ENCODE peak calls at places on chromosomes 2 and 18, in seven cellular contexts. One of them, this sample, is unnamed.

GRCh38 chr2:75596784-75597183 is 36.0 kb upstream of the EVA1A start:
- DNase-seq in colonic mucosa: no peak
- DNase-seq in prostate gland: no peak
- DNase-seq in HCT116: no peak
- DNase-seq in tibial artery: no peak
- DNase-seq in fibroblast of pulmonary artery: no peak
- DNase-seq in AG04450: no peak
- DNase-seq in this sample: no peak

GRCh38 chr18:78913395-78913794 is 66.2 kb upstream of the SALL3 start:
- DNase-seq in colonic mucosa: no peak
- DNase-seq in prostate gland: no peak
- DNase-seq in HCT116: no peak
- DNase-seq in tibial artery: no peak
- DNase-seq in fibroblast of pulmonary artery: no peak
- DNase-seq in AG04450: no peak
- DNase-seq in this sample: no peak

GRCh38 chr2:118130385-118130784 is 42.1 kb downstream of the INSIG2 start:
- DNase-seq in colonic mucosa: no peak
- DNase-seq in prostate gland: no peak
- DNase-seq in HCT116: no peak
- DNase-seq in tibial artery: no peak
- DNase-seq in fibroblast of pulmonary artery: no peak
- DNase-seq in AG04450: no peak
- DNase-seq in this sample: no peak

GRCh38 chr2:198214108-198214736 is 409.8 kb downstream of the PLCL1 start:
- DNase-seq in colonic mucosa: no peak
- DNase-seq in prostate gland: no peak
- DNase-seq in HCT116: no peak
- DNase-seq in tibial artery: no peak
- DNase-seq in fibroblast of pulmonary artery: peak; percentile 7
- DNase-seq in AG04450: no peak
- DNase-seq in this sample: no peak

GRCh38 chr18:78601349-78601748 is 378.3 kb upstream of the SALL3 start:
- DNase-seq in colonic mucosa: no peak
- DNase-seq in prostate gland: no peak
- DNase-seq in HCT116: no peak
- DNase-seq in tibial artery: no peak
- DNase-seq in fibroblast of pulmonary artery: no peak
- DNase-seq in AG04450: no peak
- DNase-seq in this sample: no peak

GRCh38 chr2:65491381-65491903 is 59.0 kb upstream of the SPRED2 start:
- DNase-seq in colonic mucosa: peak; percentile 24
- DNase-seq in prostate gland: no peak
- DNase-seq in HCT116: no peak
- DNase-seq in tibial artery: no peak
- DNase-seq in fibroblast of pulmonary artery: no peak
- DNase-seq in AG04450: no peak
- DNase-seq in this sample: peak; percentile 52

GRCh38 chr2:71277536-71278103 is 50.7 kb upstream of the PAIP2B start:
- DNase-seq in colonic mucosa: peak; percentile 37
- DNase-seq in prostate gland: no peak
- DNase-seq in HCT116: peak; percentile 34
- DNase-seq in tibial artery: peak; percentile 70
- DNase-seq in fibroblast of pulmonary artery: peak; percentile 21
- DNase-seq in AG04450: no peak
- DNase-seq in this sample: peak; percentile 21

GRCh38 chr2:172299741-172300140 is 127.6 kb upstream of the ITGA6 start:
- DNase-seq in colonic mucosa: peak; percentile 64
- DNase-seq in prostate gland: peak; percentile 77
- DNase-seq in HCT116: no peak
- DNase-seq in tibial artery: no peak
- DNase-seq in fibroblast of pulmonary artery: peak; percentile 56
- DNase-seq in AG04450: peak; percentile 29
- DNase-seq in this sample: no peak

GRCh38 chr2:232586943-232587342 is 36.5 kb downstream of the EIF4E2 start:
- DNase-seq in colonic mucosa: no peak
- DNase-seq in prostate gland: no peak
- DNase-seq in HCT116: no peak
- DNase-seq in tibial artery: no peak
- DNase-seq in fibroblast of pulmonary artery: no peak
- DNase-seq in AG04450: no peak
- DNase-seq in this sample: no peak

GRCh38 chr18:5317186-5317585 is 21.7 kb upstream of the ZBTB14 start:
- DNase-seq in colonic mucosa: no peak
- DNase-seq in prostate gland: no peak
- DNase-seq in HCT116: no peak
- DNase-seq in tibial artery: no peak
- DNase-seq in fibroblast of pulmonary artery: peak; percentile 36
- DNase-seq in AG04450: no peak
- DNase-seq in this sample: peak; percentile 18

GRCh38 chr18:5918196-5918595 is 22.9 kb upstream of the TMEM200C start:
- DNase-seq in colonic mucosa: no peak
- DNase-seq in prostate gland: no peak
- DNase-seq in HCT116: no peak
- DNase-seq in tibial artery: no peak
- DNase-seq in fibroblast of pulmonary artery: no peak
- DNase-seq in AG04450: no peak
- DNase-seq in this sample: no peak

GRCh38 chr2:72293620-72294019 is 146.0 kb upstream of the CYP26B1 start:
- DNase-seq in colonic mucosa: no peak
- DNase-seq in prostate gland: no peak
- DNase-seq in HCT116: no peak
- DNase-seq in tibial artery: no peak
- DNase-seq in fibroblast of pulmonary artery: peak; percentile 66
- DNase-seq in AG04450: no peak
- DNase-seq in this sample: peak; percentile 47

DNA sequence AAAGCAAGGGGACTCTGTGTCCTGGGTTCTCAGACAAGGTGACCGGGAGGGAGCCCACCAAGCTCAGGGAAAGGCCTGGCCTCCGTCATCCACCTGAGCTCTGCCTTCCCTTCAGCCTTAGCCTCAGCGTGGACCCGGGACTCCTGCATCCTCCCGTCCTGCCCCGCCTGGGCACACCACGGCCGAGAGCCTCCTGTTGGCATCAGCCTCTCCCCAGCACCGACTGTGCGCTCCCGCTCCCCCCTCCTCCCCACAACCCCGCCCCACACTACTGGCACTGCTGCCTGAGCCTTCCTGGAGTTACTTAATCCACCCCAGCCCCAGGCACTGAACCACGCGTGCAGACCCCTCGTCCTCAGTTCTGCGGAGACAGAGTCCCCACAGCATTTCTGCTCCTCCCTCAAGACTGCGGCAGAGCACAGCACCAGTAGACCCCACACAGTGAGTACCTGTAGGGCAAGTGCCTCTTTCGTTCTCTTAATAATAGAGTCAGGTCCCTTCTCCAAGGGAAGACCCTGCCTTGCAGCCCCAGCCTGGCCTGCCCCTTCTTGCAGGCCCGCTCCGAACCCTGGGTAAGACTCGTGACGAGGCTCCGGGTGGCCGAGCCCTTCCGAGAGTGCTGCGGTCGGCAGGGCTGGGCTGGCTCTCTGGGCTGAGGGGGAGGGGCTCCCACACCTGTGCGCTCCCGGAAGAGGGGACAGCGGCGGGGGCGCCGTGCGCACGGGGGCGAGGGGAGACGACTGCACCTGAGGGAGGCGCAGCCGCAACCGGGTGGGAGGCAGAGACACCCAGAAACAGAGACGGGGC is at the start of gene AMER3:
- DNase-seq in colonic mucosa: no peak
- DNase-seq in prostate gland: no peak
- DNase-seq in HCT116: no peak
- DNase-seq in tibial artery: no peak
- DNase-seq in fibroblast of pulmonary artery: no peak
- DNase-seq in AG04450: no peak
- DNase-seq in this sample: no peak
- H3K4me3 ChIP-seq in colonic mucosa: no peak within 1 kb of the TSS
- H3K4me3 ChIP-seq in prostate gland: peak within 1 kb of the TSS; percentile 30
- H3K4me3 ChIP-seq in HCT116: no peak within 1 kb of the TSS
- H3K4me3 ChIP-seq in tibial artery: no peak within 1 kb of the TSS
- H3K4me3 ChIP-seq in fibroblast of pulmonary artery: no peak within 1 kb of the TSS
- H3K4me3 ChIP-seq in AG04450: no peak within 1 kb of the TSS
- H3K4me3 ChIP-seq in this sample: no peak within 1 kb of the TSS

DNA sequence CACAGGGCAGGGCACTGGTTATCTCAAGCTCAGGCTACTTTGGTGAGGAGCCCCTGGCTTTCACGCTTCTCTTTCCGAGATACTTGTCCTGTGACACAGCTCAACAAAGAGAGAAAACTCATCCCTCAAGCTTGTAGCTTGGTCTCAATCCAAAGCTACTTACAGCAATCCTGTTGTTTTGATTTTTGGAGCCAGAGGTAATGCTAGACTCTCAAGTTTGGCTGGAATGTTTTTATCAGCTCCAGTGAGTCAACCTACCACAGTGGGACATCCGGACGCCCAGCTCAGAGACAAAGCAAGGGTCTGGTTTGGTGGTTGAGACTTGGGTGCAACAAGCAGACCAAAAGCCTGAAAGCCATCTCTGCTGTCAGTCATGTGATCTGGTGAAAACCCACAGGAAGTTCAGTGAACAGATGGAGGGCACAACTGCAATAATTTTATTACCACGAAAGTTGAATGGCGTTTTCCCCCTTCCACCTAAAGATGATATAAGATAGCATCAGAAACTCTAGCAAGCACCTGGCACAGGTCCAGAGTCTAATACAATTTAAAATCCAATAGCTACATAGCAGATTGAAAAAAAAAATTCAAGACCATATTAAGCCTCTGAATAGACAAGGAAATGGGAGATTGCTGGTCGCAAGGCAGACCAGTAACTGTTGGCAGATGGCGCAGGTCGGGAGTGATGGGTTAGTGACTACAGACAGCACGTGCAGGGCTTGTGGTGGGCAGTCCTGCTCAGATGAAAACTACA is 102.3 kb upstream of the SMAD7 start:
- DNase-seq in colonic mucosa: no peak
- DNase-seq in prostate gland: no peak
- DNase-seq in HCT116: no peak
- DNase-seq in tibial artery: no peak
- DNase-seq in fibroblast of pulmonary artery: peak; percentile 88
- DNase-seq in AG04450: peak; percentile 82
- DNase-seq in this sample: peak; percentile 94
- H3K4me3 ChIP-seq in colonic mucosa: no peak overlapping the region
- H3K4me3 ChIP-seq in prostate gland: no peak overlapping the region
- H3K4me3 ChIP-seq in HCT116: no peak overlapping the region
- H3K4me3 ChIP-seq in tibial artery: no peak overlapping the region
- H3K4me3 ChIP-seq in fibroblast of pulmonary artery: no peak overlapping the region
- H3K4me3 ChIP-seq in AG04450: no peak overlapping the region
- H3K4me3 ChIP-seq in this sample: no peak overlapping the region

GRCh38 chr2:174591740-174592139 is 5.9 kb downstream of the WIPF1 start:
- DNase-seq in colonic mucosa: no peak
- DNase-seq in prostate gland: no peak
- DNase-seq in HCT116: no peak
- DNase-seq in tibial artery: no peak
- DNase-seq in fibroblast of pulmonary artery: no peak
- DNase-seq in AG04450: no peak
- DNase-seq in this sample: no peak

GRCh38 chr2:174595415-174595814 is 2.2 kb downstream of the WIPF1 start:
- DNase-seq in colonic mucosa: no peak
- DNase-seq in prostate gland: no peak
- DNase-seq in HCT116: no peak
- DNase-seq in tibial artery: no peak
- DNase-seq in fibroblast of pulmonary artery: no peak
- DNase-seq in AG04450: no peak
- DNase-seq in this sample: no peak

GRCh38 chr2:174593041-174593440 is 4.6 kb downstream of the WIPF1 start:
- DNase-seq in colonic mucosa: no peak
- DNase-seq in prostate gland: no peak
- DNase-seq in HCT116: no peak
- DNase-seq in tibial artery: no peak
- DNase-seq in fibroblast of pulmonary artery: no peak
- DNase-seq in AG04450: no peak
- DNase-seq in this sample: no peak

GRCh38 chr2:174594451-174594850 is 3.2 kb downstream of the WIPF1 start:
- DNase-seq in colonic mucosa: no peak
- DNase-seq in prostate gland: no peak
- DNase-seq in HCT116: no peak
- DNase-seq in tibial artery: no peak
- DNase-seq in fibroblast of pulmonary artery: no peak
- DNase-seq in AG04450: no peak
- DNase-seq in this sample: no peak

DNA sequence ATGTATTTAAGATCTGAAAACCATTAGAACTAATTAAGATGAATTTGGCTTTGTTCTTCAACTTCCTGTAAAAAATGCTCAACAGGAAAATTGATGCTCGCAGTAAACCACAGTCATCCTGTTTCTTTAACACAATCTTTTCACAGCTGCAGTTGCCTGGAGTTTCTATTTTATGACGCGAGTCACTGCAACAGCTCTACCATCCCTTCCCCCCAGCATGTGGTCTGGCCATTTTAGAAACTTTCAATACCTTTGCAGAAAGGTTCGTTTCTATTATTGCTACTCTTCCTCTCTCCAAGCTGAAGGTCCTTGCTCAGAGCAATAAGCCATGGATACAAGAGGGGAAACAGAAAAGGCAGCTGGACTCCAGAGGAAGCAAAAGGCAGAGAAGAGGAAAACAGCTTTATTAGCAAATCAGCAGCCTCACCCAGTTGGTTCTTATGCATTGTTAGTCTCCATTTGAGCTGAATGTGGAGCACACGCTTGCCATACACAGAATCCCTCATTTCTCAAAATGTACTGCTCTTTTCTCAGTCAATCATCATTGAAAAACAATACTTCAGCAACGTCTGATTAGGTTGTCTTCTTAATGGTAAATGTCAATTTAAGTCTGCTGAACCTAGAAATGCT is 3.9 kb downstream of the WIPF1 start:
- DNase-seq in colonic mucosa: peak; percentile 47
- DNase-seq in prostate gland: no peak
- DNase-seq in HCT116: no peak
- DNase-seq in tibial artery: no peak
- DNase-seq in fibroblast of pulmonary artery: peak; percentile 79
- DNase-seq in AG04450: no peak
- DNase-seq in this sample: peak; percentile 91
- H3K4me3 ChIP-seq in colonic mucosa: no peak overlapping the region
- H3K4me3 ChIP-seq in prostate gland: no peak overlapping the region
- H3K4me3 ChIP-seq in HCT116: no peak overlapping the region
- H3K4me3 ChIP-seq in tibial artery: peak overlapping the region; percentile 7
- H3K4me3 ChIP-seq in fibroblast of pulmonary artery: peak overlapping the region; percentile 11
- H3K4me3 ChIP-seq in AG04450: no peak overlapping the region
- H3K4me3 ChIP-seq in this sample: peak overlapping the region; percentile 6

GRCh38 chr2:219699440-219699821 is 72.0 kb downstream of the SLC4A3 start:
- DNase-seq in colonic mucosa: no peak
- DNase-seq in prostate gland: no peak
- DNase-seq in HCT116: no peak
- DNase-seq in tibial artery: no peak
- DNase-seq in fibroblast of pulmonary artery: no peak
- DNase-seq in AG04450: no peak
- DNase-seq in this sample: no peak

GRCh38 chr2:219697811-219698683 is 70.6 kb downstream of the SLC4A3 start:
- DNase-seq in colonic mucosa: no peak
- DNase-seq in prostate gland: no peak
- DNase-seq in HCT116: no peak
- DNase-seq in tibial artery: no peak
- DNase-seq in fibroblast of pulmonary artery: no peak
- DNase-seq in AG04450: no peak
- DNase-seq in this sample: no peak

GRCh38 chr2:219701847-219702634 is 74.6 kb downstream of the SLC4A3 start:
- DNase-seq in colonic mucosa: no peak
- DNase-seq in prostate gland: peak; percentile 45
- DNase-seq in HCT116: no peak
- DNase-seq in tibial artery: no peak
- DNase-seq in fibroblast of pulmonary artery: peak; percentile 14
- DNase-seq in AG04450: no peak
- DNase-seq in this sample: no peak

GRCh38 chr2:219695145-219695544 is 67.7 kb downstream of the SLC4A3 start:
- DNase-seq in colonic mucosa: no peak
- DNase-seq in prostate gland: no peak
- DNase-seq in HCT116: no peak
- DNase-seq in tibial artery: no peak
- DNase-seq in fibroblast of pulmonary artery: no peak
- DNase-seq in AG04450: no peak
- DNase-seq in this sample: no peak

GRCh38 chr2:219698684-219699439 is 71.4 kb downstream of the SLC4A3 start:
- DNase-seq in colonic mucosa: no peak
- DNase-seq in prostate gland: no peak
- DNase-seq in HCT116: peak; percentile 99
- DNase-seq in tibial artery: no peak
- DNase-seq in fibroblast of pulmonary artery: no peak
- DNase-seq in AG04450: no peak
- DNase-seq in this sample: no peak
- H3K4me3 ChIP-seq in colonic mucosa: no peak overlapping the region
- H3K4me3 ChIP-seq in prostate gland: no peak overlapping the region
- H3K4me3 ChIP-seq in HCT116: peak overlapping the region; percentile 27
- H3K4me3 ChIP-seq in tibial artery: no peak overlapping the region
- H3K4me3 ChIP-seq in fibroblast of pulmonary artery: no peak overlapping the region
- H3K4me3 ChIP-seq in AG04450: no peak overlapping the region
- H3K4me3 ChIP-seq in this sample: no peak overlapping the region